ENCODE peak calls at places on chromosomes 11 and 22, in seven cellular contexts. V is MM.1S, B is lung, S is cardiac fibroblast, E is GM12878, X is mammary epithelial cell, K is GM23338. N is an unnamed sample.

GRCh38 chr11:3134218-3134621 is 30.9 kb downstream of the OSBPL5 start:
- DNase-seq in V (no peak), B (no peak), S (no peak), E (no peak), X (no peak), K (no peak), N (no peak)

GRCh38 chr11:110850846-110851245 is 138.6 kb upstream of the ARHGAP20 start:
- DNase-seq in V (no peak), B (no peak), S (no peak), E (no peak), X (no peak), K (no peak), N (no peak)

GRCh38 chr22:29609139-29609538 is 5.7 kb downstream of the NF2 start:
- DNase-seq in V (no peak), B (no peak), S (no peak), E (no peak), X (no peak), K (peak; percentile 52), N (peak; percentile 41)

GRCh38 chr11:34086554-34087278 is 18.7 kb upstream of the NAT10 start:
- DNase-seq in V (peak; percentile 71), B (no peak), S (peak; percentile 26), E (no peak), X (peak; percentile 43), K (no peak), N (no peak)

GRCh38 chr22:37501610-37502341 is 15.6 kb upstream of the MFNG start:
- DNase-seq in V (no peak), B (peak; percentile 70), S (peak; percentile 92), E (no peak), X (peak; percentile 88), K (no peak), N (peak; percentile 44)

GRCh38 chr22:28826921-28827320 is 26.6 kb upstream of the XBP1 start:
- DNase-seq in V (no peak), B (no peak), S (no peak), E (no peak), X (no peak), K (no peak), N (no peak)

GRCh38 chr11:64649304-64649703 is 58.3 kb downstream of the SLC22A12 start:
- DNase-seq in V (no peak), B (no peak), S (peak; percentile 22), E (no peak), X (peak; percentile 9), K (peak; percentile 86), N (peak; percentile 30)

GRCh38 chr22:45101828-45102227 is 61.9 kb upstream of the NUP50 start:
- DNase-seq in V (peak; percentile 39), B (peak; percentile 41), S (peak; percentile 82), E (no peak), X (peak; percentile 15), K (peak; percentile 91), N (peak; percentile 74)

GRCh38 chr22:35381424-35381772 is 502 bp downstream of the HMOX1 start:
- DNase-seq in V (peak; percentile 35), B (no peak), S (no peak), E (no peak), X (no peak), K (no peak), N (no peak)

GRCh38 chr11:13040969-13041561 is 31.9 kb downstream of the RASSF10 start:
- DNase-seq in V (no peak), B (no peak), S (no peak), E (no peak), X (no peak), K (no peak), N (peak; percentile 42)

GRCh38 chr11:102989379-102990047 is 34.0 kb upstream of the MMP13 start:
- DNase-seq in V (no peak), B (no peak), S (peak; percentile 31), E (no peak), X (no peak), K (no peak), N (no peak)

GRCh38 chr11:66080055-66080817 is 10.2 kb downstream of the PACS1 start:
- DNase-seq in V (no peak), B (peak; percentile 41), S (peak; percentile 90), E (no peak), X (peak; percentile 66), K (no peak), N (peak; percentile 85)

GRCh38 chr11:45143494-45143893 is 2.9 kb upstream of the PRDM11 start:
- DNase-seq in V (no peak), B (no peak), S (no peak), E (no peak), X (no peak), K (no peak), N (no peak)

GRCh38 chr11:12723410-12724297 is 49.4 kb downstream of the TEAD1 start:
- DNase-seq in V (no peak), B (peak; percentile 34), S (peak; percentile 51), E (no peak), X (peak; percentile 88), K (peak; percentile 85), N (peak; percentile 98)

GRCh38 chr11:116852261-116853125 is 15.1 kb upstream of the APOA1 start:
- DNase-seq in V (peak; percentile 59), B (no peak), S (peak; percentile 42), E (no peak), X (peak; percentile 46), K (no peak), N (peak; percentile 64)

GRCh38 chr11:64914123-64914522 is 2.9 kb downstream of the ATG2A start:
- DNase-seq in V (no peak), B (no peak), S (no peak), E (no peak), X (no peak), K (no peak), N (no peak)

GRCh38 chr11:125168875-125169537 is 4.5 kb downstream of the PKNOX2 start:
- DNase-seq in V (no peak), B (no peak), S (no peak), E (no peak), X (no peak), K (no peak), N (no peak)

GRCh38 chr11:118068945-118069612 is 7.8 kb upstream of the TMPRSS4 start:
- DNase-seq in V (no peak), B (no peak), S (no peak), E (no peak), X (no peak), K (no peak), N (no peak)
- TF ChIP-seq CTCF in V (no peak), B (no peak), S (no peak), E (no peak), X (no peak), K (no peak), N (no peak)

DNA sequence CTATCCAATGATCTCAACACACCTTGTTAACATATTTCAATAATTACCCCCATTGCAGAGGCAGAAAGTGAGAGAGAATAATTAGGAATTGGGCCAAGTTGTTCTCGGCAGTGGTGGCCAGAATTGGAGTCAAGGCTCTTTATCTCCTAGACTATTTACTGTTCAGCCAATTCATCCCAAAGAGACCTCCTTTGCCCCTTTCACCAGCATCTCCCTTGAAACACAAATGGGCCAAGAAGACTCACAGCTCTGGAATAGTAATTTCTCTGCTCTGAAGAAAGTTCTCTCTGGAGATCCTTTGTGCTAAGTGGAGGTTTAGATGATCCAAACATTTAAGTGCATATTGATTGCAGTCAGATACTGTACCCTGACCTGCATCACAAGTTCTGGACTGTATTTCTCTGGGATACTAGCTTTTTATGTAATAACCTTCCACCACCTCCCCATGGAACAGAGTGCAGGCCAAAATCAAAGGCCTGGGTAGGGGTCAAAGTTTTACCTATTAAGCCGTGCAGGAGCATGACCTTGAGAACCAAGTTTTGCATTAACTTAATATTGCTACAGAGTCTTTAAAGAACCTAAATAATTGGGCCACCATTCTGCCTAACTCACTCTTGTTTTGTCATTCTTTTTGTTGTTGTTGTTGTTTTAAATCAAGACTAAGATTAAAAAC is 19.6 kb upstream of the CADM1 start:
- DNase-seq in V (no peak), B (no peak), S (no peak), E (no peak), X (no peak), K (no peak), N (no peak)
- H3K4me3 ChIP-seq in V (no peak overlapping the region), B (no peak overlapping the region), S (no peak overlapping the region), E (no peak overlapping the region), X (no peak overlapping the region), K (no peak overlapping the region), N (no peak overlapping the region)

DNA sequence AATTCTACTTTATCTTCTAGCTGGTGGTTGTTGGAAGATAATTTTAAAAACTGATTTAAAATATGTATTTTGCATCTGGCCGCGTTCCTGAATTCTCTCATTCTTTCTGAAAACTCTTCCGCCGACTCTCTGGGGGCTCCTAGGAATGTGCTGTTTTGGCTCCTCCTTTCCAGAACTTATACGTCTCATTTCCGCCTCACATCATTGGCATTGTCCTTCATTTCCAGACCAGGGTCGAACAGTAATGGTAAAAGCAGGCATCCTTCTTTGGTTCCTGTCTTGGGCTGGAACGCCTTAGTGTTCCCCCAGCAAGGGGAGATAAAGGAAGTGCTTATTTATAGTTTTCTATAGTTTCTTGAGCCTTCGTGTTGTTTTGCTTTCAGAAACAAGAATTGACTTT is 10.9 kb upstream of the TNNT3 start:
- DNase-seq in V (no peak), B (no peak), S (peak; percentile 80), E (no peak), X (no peak), K (peak; percentile 27), N (no peak)
- TF ChIP-seq CTCF in V (no peak), B (no peak), S (no peak), E (no peak), X (no peak), K (no peak), N (no peak)

GRCh38 chr22:39348909-39349505 is 784 bp upstream of the SYNGR1 start:
- DNase-seq in V (no peak), B (no peak), S (no peak), E (no peak), X (no peak), K (no peak), N (no peak)

GRCh38 chr22:39350803-39351688 is 1.3 kb downstream of the SYNGR1 start:
- DNase-seq in V (no peak), B (no peak), S (no peak), E (no peak), X (no peak), K (no peak), N (no peak)

GRCh38 chr22:39349506-39349966 is 255 bp upstream of the SYNGR1 start:
- DNase-seq in V (no peak), B (no peak), S (no peak), E (no peak), X (no peak), K (peak; percentile 77), N (no peak)

GRCh38 chr22:39351689-39352214 is 2.0 kb downstream of the SYNGR1 start:
- DNase-seq in V (no peak), B (no peak), S (peak; percentile 56), E (peak; percentile 25), X (peak; percentile 42), K (peak; percentile 64), N (peak; percentile 47)

DNA sequence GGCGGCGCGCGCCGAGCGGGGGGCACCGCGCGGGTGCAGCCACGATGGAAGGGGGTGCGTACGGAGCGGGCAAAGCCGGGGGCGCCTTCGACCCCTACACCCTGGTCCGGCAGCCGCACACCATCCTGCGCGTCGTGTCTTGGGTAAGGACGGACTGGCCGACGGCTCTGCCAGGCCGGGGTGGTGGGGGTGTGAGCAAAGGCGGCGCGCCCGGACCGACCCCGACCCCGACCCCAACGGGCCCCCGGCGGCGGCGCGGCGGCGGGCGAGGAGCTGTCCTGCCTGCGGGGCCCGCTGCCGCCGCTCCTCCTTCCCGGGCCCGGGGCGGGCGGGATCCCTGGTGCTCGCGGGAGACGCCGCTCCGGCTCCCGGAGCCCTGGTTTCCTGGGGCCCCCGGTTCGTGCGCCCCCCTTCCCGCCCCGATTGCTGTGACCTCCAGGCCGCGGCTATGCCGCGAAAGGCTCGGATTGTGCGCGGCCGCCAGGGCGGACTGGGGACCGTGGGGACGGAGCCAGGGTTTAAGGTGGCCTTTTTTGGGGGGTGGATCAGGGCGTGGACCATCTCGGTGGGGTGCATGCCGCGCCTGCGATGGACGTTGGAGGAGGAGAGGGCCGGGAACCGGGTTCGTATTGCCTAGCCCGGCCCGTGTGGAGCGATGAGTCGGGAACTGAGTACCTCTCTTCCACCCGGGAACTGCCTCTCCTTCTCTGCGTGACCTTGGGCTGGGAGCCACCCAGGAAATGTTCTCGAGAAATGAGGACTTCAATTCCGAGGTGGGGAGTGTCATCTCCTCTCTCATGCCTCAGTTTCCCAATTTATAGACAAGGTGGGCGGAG is at the start of gene SYNGR1:
- DNase-seq in V (no peak), B (no peak), S (no peak), E (no peak), X (no peak), K (peak; percentile 44), N (no peak)
- H3K4me3 ChIP-seq in V (peak within 1 kb of the TSS; percentile 53), B (peak within 1 kb of the TSS; percentile 66), S (peak within 1 kb of the TSS; percentile 59), E (peak within 1 kb of the TSS; percentile 49), X (peak within 1 kb of the TSS; percentile 43), K (peak within 1 kb of the TSS; percentile 79), N (peak within 1 kb of the TSS; percentile 44)